ENCODE peak calls at places on chromosomes 7 and 10, in ten cellular contexts. U, D, O, G, C, E, Q, Z, X and R are unnamed samples.

GRCh38 chr7:107742678-107743566 is 1.0 kb upstream of the CBLL1 start:
- DNase-seq in U (no peak), Q (peak; percentile 80), X (peak; percentile 84), E (no peak), O (peak; percentile 77), Z (no peak), G (no peak), D (peak; percentile 7), C (no peak), R (no peak)

GRCh38 chr10:128763588-128763987 is 637.4 kb upstream of the MKI67 start:
- DNase-seq in C (no peak), G (no peak), O (no peak), Q (no peak), E (no peak), D (no peak), U (no peak), X (no peak), Z (no peak), R (no peak)

GRCh38 chr7:128904381-128905197 is 5.9 kb downstream of the KCP start:
- DNase-seq in C (peak; percentile 86), E (peak; percentile 56), O (no peak), U (peak; percentile 66), Q (peak; percentile 71), Z (no peak), D (no peak), G (peak; percentile 33), X (no peak), R (no peak)

GRCh38 chr7:76202666-76203030 is 952 bp downstream of the SRRM3 start:
- DNase-seq in Z (no peak), Q (peak; percentile 39), U (no peak), C (no peak), E (no peak), G (no peak), X (no peak), D (no peak), O (no peak), R (no peak)

GRCh38 chr10:5531558-5532230 is 6.9 kb downstream of the CALML3 start:
- DNase-seq in E (no peak), O (peak; percentile 36), C (no peak), D (no peak), Q (no peak), G (no peak), Z (no peak), X (no peak), U (no peak), R (no peak)

GRCh38 chr10:65570143-65571010 is 1355.5 kb upstream of the LRRTM3 start:
- DNase-seq in D (peak; percentile 10), C (no peak), Z (no peak), G (no peak), X (peak; percentile 61), Q (peak; percentile 78), E (peak; percentile 16), U (peak; percentile 44), O (peak; percentile 52), R (peak; percentile 18)

GRCh38 chr7:27192546-27193334 is 7.2 kb downstream of the HOXA13 start:
- DNase-seq in G (no peak), O (no peak), Q (peak; percentile 53), Z (peak; percentile 57), U (no peak), C (no peak), X (no peak), D (no peak), E (no peak), R (no peak)

GRCh38 chr7:6030988-6031387 is at the start of gene ANKRD61:
- DNase-seq in G (no peak), Q (no peak), C (no peak), U (no peak), E (no peak), Z (no peak), D (no peak), X (no peak), O (no peak), R (no peak)

DNA sequence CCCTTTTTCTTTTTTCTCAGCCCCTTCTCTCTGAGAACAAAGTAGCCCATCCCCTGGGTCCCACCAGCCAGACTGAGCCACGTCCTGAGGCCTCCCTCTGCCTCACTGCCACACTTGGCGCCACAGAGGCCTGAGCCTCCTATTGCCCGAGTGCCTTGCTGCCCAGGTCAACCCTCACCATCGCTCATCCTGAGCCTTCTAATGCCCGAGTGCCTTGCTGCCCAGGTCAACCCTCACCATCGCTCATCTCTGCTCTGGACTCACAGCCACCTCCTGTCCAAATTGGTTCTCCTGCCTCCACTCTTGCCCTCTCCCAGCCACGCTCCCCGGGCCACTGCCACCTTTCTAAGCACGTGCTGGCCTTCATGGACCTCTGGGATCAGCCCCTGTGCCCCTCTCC is 53.2 kb upstream of the SMNDC1 start:
- DNase-seq in C (no peak), E (no peak), Q (no peak), G (no peak), U (no peak), X (no peak), O (no peak), Z (no peak), D (no peak), R (no peak)
- H3K4me3 ChIP-seq in C (peak overlapping the region; percentile 52), E (no peak overlapping the region), Q (no peak overlapping the region), G (no peak overlapping the region), U (no peak overlapping the region), X (no peak overlapping the region), O (no peak overlapping the region), Z (no peak overlapping the region), D (no peak overlapping the region), R (no peak overlapping the region)

GRCh38 chr10:124171561-124171960 is 78.2 kb upstream of the CHST15 start:
- DNase-seq in E (no peak), X (no peak), G (no peak), O (no peak), D (no peak), U (no peak), Z (no peak), C (no peak), Q (no peak), R (no peak)
- TF ChIP-seq CTCF in E (no peak), X (no peak), G (no peak), O (no peak), D (no peak), U (no peak), Z (no peak), C (no peak), Q (no peak), R (no peak)

DNA sequence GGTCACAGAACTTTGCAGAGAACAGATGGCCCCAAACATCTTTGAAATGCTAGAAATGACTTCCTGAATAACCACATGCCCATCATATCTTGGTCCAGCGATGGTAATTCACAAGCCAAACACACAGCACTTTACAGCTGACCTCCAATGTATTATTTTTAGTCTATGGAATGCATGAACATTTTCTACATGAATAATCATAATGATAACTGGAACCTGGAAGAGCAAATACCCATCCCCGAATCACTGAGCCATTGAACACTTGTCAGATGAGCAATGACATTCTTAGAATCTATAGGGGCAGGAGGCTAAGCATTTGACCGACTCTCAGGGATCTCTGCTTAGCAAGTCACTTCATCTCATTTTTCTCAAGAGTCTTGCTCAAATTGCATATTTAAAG is 167.3 kb downstream of the CREB5 start:
- DNase-seq in E (no peak), U (no peak), Q (no peak), O (no peak), G (no peak), X (no peak), Z (no peak), C (no peak), D (no peak), R (no peak)
- H3K4me3 ChIP-seq in E (no peak overlapping the region), U (no peak overlapping the region), Q (no peak overlapping the region), O (no peak overlapping the region), G (no peak overlapping the region), X (no peak overlapping the region), Z (no peak overlapping the region), C (no peak overlapping the region), D (no peak overlapping the region), R (no peak overlapping the region)

DNA sequence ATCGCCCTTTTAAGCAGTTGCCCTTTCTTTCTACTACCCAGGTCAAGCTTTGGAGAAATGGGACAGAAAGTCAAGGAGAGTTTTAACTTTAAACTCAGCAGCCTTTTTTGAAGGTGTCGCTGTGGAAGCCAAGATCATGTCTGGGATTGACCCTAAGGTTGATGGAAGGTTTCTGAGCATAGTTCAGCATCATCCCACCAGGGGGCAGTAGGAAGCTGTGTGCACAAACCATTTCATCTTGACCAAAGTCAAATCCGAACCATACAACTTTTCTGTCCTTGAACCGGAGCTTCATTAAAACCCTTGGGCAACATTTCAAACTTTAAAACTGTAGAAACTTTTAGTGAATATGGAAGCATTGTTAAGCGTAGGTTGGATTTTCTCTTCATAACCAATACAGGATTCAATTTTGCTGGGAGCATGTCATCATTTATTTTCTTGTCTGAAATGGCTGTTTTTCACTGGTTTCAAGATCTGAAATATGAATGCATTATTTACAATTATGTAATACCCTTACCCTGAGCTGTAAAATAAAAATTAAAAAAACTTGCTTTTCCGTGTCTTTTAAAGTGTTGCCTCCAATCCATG is 214.4 kb upstream of the KIAA1217 start:
- DNase-seq in X (no peak), D (peak; percentile 19), O (no peak), G (no peak), C (peak; percentile 51), Q (peak; percentile 69), E (peak; percentile 39), Z (peak; percentile 18), U (peak; percentile 60), R (no peak)
- TF ChIP-seq CTCF in X (peak; percentile 49), D (peak; percentile 90), O (peak; percentile 94), G (peak; percentile 83), C (peak; percentile 85), Q (peak; percentile 93), E (peak; percentile 70), Z (peak; percentile 71), U (peak; percentile 88), R (peak; percentile 95)